ENCODE peak calls at places on chromosome X, in five cellular contexts. P, G, Y, Z and K are unnamed samples.
A peak's percentile ranks its signal among the peaks of the same experiment; 100 is the strongest.

GRCh38 chrX:106566362-106566761 is 45.4 kb upstream of the RADX start:
- DNase-seq in P (no peak), G (no peak), Y (no peak), Z (no peak), K (no peak)

GRCh38 chrX:121755541-121755940 is 708.1 kb downstream of the GLUD2 start:
- DNase-seq in P (no peak), G (peak; percentile 28), Y (no peak), Z (no peak), K (peak; percentile 39)

GRCh38 chrX:92224406-92224805 is 445.2 kb downstream of the PCDH11X start:
- DNase-seq in P (no peak), G (no peak), Y (no peak), Z (no peak), K (no peak)

GRCh38 chrX:131985526-131986049 is 37.5 kb upstream of the STK26 start:
- DNase-seq in P (no peak), G (peak; percentile 73), Y (no peak), Z (no peak), K (no peak)

GRCh38 chrX:129000018-129000417 is 523.3 kb downstream of the SMARCA1 start:
- DNase-seq in P (no peak), G (no peak), Y (no peak), Z (no peak), K (no peak)

GRCh38 chrX:97685753-97686152 is 802.0 kb downstream of the RPA4 start:
- DNase-seq in P (peak; percentile 30), G (peak; percentile 49), Y (no peak), Z (no peak), K (no peak)

GRCh38 chrX:37077646-37078433 is 69.7 kb downstream of the FAM47C start:
- DNase-seq in P (no peak), G (no peak), Y (no peak), Z (peak; percentile 39), K (no peak)

GRCh38 chrX:21975827-21976226 is 35.3 kb downstream of the SMS start:
- DNase-seq in P (no peak), G (peak; percentile 35), Y (no peak), Z (no peak), K (no peak)

GRCh38 chrX:54248309-54248708 is 65.3 kb upstream of the FAM120C start:
- DNase-seq in P (no peak), G (peak; percentile 60), Y (no peak), Z (no peak), K (peak; percentile 50)

GRCh38 chrX:13691845-13692334 is 3.0 kb downstream of the RAB9A start:
- DNase-seq in P (peak; percentile 42), G (peak; percentile 27), Y (no peak), Z (no peak), K (no peak)

GRCh38 chrX:7144126-7144525 is 3.4 kb upstream of the STS start:
- DNase-seq in P (no peak), G (no peak), Y (no peak), Z (no peak), K (no peak)

DNA sequence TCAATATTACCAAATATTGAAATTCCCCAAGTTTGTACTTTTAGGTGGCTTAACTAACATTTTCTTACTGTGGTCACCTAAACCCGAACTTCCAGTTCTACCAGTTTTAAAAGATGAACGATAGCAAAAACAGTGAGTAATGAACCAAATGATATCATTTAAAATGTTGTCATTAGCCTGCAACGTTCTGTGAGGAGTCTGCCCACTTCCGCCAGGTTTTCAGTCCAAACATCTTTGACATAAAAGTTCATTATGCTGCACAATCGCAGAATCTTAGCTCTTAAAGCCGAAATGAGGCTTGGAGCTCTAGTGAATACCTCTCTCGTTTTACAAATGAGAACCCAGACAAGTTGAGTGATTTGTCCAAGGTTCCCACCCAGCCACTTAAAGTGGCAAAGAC is 762 bp downstream of the PIGA start:
- DNase-seq in P (peak; percentile 36), G (peak; percentile 81), Y (no peak), Z (no peak), K (peak; percentile 11)
- H3K4me3 ChIP-seq in P (no peak overlapping the region), G (peak overlapping the region; percentile 77), Y (peak overlapping the region; percentile 62), Z (peak overlapping the region; percentile 46), K (peak overlapping the region; percentile 82)

DNA sequence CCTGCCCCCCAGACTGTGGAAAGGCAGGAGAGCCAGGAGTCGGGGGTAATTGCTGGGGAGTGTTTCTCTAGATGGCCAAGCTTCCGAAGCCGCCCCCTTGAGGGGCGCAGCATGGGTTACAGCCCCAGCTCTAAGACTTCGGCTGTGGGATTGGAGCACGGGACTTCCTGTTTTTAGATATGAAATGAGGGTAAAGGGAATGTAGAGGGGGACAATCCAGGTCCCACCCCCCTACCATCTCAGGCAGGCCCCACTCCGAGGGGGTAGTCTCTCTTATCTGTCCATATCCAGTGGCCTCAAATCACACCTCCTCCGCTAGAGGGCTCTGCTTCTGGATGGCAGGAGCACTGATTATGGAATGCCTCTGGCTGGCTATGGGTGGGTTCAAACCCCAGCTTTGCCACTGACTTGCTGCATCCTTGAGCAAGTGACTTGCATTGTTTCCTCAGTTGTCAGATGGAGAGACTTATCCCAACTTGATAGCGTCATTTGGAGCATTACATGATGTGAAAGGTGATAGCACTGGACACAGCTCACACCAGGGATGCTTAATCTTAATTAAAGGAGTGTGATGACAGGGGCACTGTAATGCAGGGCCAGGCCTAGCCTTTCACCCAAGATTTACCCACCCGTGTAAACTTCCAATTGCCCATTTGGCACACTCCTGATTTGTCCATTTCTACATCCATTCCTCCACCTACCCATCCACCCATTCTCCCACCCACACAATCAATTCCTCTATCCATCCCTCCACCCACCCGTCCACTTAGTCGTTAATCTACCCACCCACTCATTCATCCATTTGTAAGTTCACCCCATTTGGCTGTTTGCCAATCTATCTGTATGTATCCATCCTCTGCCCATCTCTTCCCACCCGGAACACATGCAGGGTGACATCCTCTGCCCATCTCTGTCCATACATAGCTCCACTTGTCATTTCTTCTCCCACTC is 845 bp upstream of the KCND1 start:
- DNase-seq in P (peak; percentile 62), G (peak; percentile 39), Y (no peak), Z (no peak), K (no peak)
- H3K4me3 ChIP-seq in P (no peak overlapping the region), G (peak overlapping the region; percentile 13), Y (no peak overlapping the region), Z (no peak overlapping the region), K (no peak overlapping the region)

GRCh38 chrX:46898207-46898606 is 14.0 kb upstream of the JADE3 start:
- DNase-seq in P (no peak), G (no peak), Y (no peak), Z (no peak), K (no peak)
- H3K4me3 ChIP-seq in P (no peak overlapping the region), G (no peak overlapping the region), Y (no peak overlapping the region), Z (no peak overlapping the region), K (no peak overlapping the region)

GRCh38 chrX:103584606-103585005 is 709 bp upstream of the TCEAL4 start:
- DNase-seq in P (no peak), G (no peak), Y (no peak), Z (no peak), K (no peak)
- H3K4me3 ChIP-seq in P (no peak overlapping the region), G (no peak overlapping the region), Y (peak overlapping the region; percentile 47), Z (no peak overlapping the region), K (peak overlapping the region; percentile 74)

DNA sequence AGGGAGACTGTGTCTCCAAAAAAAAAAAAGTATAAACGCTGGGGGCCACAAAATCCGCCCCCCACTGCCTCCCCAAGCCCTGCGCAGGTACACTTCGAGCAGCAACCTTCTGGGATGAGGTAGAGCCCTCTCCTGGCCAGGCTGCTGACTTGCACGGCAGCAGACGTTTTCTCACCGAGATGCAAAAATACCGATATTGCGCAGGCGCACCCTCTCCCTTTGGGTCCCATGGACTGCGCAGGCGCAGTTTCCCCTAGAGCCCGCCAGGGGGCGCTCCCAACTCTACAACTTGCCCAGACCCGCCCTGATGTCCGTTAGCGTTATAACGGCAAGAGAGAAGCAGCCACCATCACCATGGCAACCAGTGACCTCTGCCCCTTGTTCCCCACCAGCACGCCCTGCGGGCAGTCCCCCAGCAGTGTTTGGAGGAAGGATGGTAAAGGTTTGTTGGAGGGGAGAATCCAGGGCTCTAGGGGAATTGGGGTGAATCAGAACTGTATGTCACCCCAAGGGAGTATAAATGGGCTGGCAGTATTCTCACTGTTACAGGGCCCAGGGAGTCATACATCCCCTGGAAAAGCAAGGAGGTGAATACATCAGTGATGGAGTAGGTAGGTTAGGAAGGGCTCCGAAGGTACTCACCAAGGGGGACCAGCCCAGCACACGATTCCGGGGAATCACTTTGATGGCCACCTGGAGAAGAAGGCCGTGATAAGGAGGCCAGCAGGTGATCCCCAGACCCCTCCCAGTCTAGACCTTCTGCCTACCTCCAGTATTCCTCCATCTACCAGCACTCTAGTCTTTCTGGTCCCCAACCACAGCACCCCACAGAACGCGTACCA is 1.5 kb downstream of the PIM2 start:
- DNase-seq in P (peak; percentile 92), G (peak; percentile 87), Y (peak; percentile 67), Z (peak; percentile 93), K (peak; percentile 75)
- H3K4me3 ChIP-seq in P (no peak overlapping the region), G (peak overlapping the region; percentile 61), Y (peak overlapping the region; percentile 12), Z (no peak overlapping the region), K (no peak overlapping the region)

GRCh38 chrX:96372313-96373046 is 312.2 kb upstream of the DIAPH2 start:
- DNase-seq in P (peak; percentile 21), G (peak; percentile 45), Y (no peak), Z (no peak), K (peak; percentile 51)
- H3K4me3 ChIP-seq in P (no peak overlapping the region), G (no peak overlapping the region), Y (no peak overlapping the region), Z (no peak overlapping the region), K (no peak overlapping the region)

DNA sequence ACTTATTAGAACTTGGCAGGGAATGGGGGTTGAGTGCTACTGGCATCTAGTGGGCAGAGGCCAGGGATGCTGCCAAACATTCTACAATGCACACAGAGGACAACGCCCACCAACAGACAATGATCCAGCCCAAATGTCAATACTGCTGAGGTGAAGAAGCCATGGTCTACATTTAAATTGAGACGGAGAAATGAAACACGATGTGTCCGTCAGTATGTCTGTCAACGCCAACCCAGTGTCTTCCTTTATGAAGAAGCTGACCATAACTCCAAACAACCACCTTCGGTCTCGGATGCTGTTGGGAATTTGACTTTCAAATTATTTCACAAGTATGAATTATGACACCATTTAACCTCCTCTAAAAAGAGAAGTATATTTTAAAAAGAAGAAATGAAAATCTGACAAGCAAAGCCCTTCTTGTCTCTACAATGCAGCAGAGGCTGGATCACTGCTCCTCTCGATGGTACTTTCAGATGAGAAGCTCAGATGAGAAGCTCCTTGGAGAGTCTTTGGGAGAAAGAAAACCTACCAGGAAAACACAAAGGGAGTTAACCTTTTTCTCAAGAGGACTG is 123.7 kb upstream of the MAP3K15 start:
- DNase-seq in P (no peak), G (no peak), Y (no peak), Z (no peak), K (no peak)
- H3K4me3 ChIP-seq in P (no peak overlapping the region), G (no peak overlapping the region), Y (no peak overlapping the region), Z (no peak overlapping the region), K (no peak overlapping the region)

GRCh38 chrX:40012039-40012799 is 85.5 kb downstream of the BCOR start:
- DNase-seq in P (peak; percentile 22), G (peak; percentile 28), Y (no peak), Z (peak; percentile 71), K (no peak)
- H3K4me3 ChIP-seq in P (no peak overlapping the region), G (no peak overlapping the region), Y (no peak overlapping the region), Z (peak overlapping the region; percentile 31), K (no peak overlapping the region)